ENCODE peak calls at places on chromosome 4, in eight cellular contexts. H, I, T, R, Y, F, A and N are unnamed samples.

GRCh38 chr4:123832173-123833026 is 435.8 kb downstream of the SPRY1 start:
- DNase-seq in H (peak), I (peak), T (no peak), R (peak), Y (peak), F (no peak), A (peak), N (no peak)

GRCh38 chr4:17613761-17614415 is 553 bp upstream of the MED28 start:
- DNase-seq in H (no peak), I (no peak), T (peak), R (peak), Y (no peak), F (peak), A (peak), N (no peak)

GRCh38 chr4:15410750-15411149 is 17.1 kb upstream of the C1QTNF7 start:
- DNase-seq in H (no peak), I (no peak), T (no peak), R (peak), Y (no peak), F (no peak), A (peak), N (no peak)

GRCh38 chr4:76634239-76634638 is 199.2 kb downstream of the SHROOM3 start:
- DNase-seq in H (peak), I (no peak), T (no peak), R (peak), Y (no peak), F (no peak), A (no peak), N (no peak)

GRCh38 chr4:121791481-121791880 is 9.6 kb upstream of the EXOSC9 start:
- DNase-seq in H (no peak), I (no peak), T (no peak), R (peak), Y (no peak), F (no peak), A (no peak), N (no peak)

GRCh38 chr4:41212221-41213203 is 1.8 kb downstream of the APBB2 start:
- DNase-seq in H (peak), I (no peak), T (peak), R (peak), Y (no peak), F (peak), A (peak), N (no peak)

GRCh38 chr4:86441175-86441960 is 81.5 kb upstream of the MAPK10 start:
- DNase-seq in H (no peak), I (no peak), T (no peak), R (peak), Y (no peak), F (peak), A (no peak), N (no peak)

GRCh38 chr4:88517825-88518224 is 5.8 kb downstream of the PYURF start:
- DNase-seq in H (no peak), I (no peak), T (no peak), R (no peak), Y (no peak), F (no peak), A (no peak), N (no peak)

GRCh38 chr4:1746919-1747602 is 25.7 kb downstream of the TACC3 start:
- DNase-seq in H (no peak), I (no peak), T (peak), R (no peak), Y (no peak), F (no peak), A (no peak), N (no peak)

GRCh38 chr4:158824425-158825274 is 55.8 kb downstream of the FNIP2 start:
- DNase-seq in H (no peak), I (no peak), T (no peak), R (peak), Y (no peak), F (no peak), A (no peak), N (no peak)

GRCh38 chr4:154578919-154579318 is 11.6 kb downstream of the FGA start:
- DNase-seq in H (no peak), I (no peak), T (no peak), R (no peak), Y (no peak), F (no peak), A (no peak), N (no peak)

GRCh38 chr4:109172301-109172700 is 130.2 kb downstream of the COL25A1 start:
- DNase-seq in H (no peak), I (no peak), T (no peak), R (no peak), Y (no peak), F (no peak), A (no peak), N (no peak)

GRCh38 chr4:152485726-152486276 is 50.1 kb downstream of the FBXW7 start:
- DNase-seq in H (no peak), I (no peak), T (peak), R (peak), Y (no peak), F (no peak), A (no peak), N (no peak)

GRCh38 chr4:137387924-137388323 is 144.4 kb downstream of the PCDH18 start:
- DNase-seq in H (no peak), I (no peak), T (no peak), R (peak), Y (no peak), F (no peak), A (no peak), N (no peak)

GRCh38 chr4:186144596-186145569 is 40.4 kb downstream of the FAM149A start:
- DNase-seq in H (no peak), I (no peak), T (peak), R (peak), Y (peak), F (peak), A (peak), N (no peak)

GRCh38 chr4:109183851-109184345 is 118.6 kb downstream of the COL25A1 start:
- DNase-seq in H (no peak), I (no peak), T (no peak), R (no peak), Y (no peak), F (no peak), A (no peak), N (no peak)

GRCh38 chr4:89029591-89029990 is 27.4 kb downstream of the FAM13A start:
- DNase-seq in H (no peak), I (no peak), T (no peak), R (no peak), Y (no peak), F (no peak), A (no peak), N (no peak)

GRCh38 chr4:179112441-179113170 is 1670.4 kb upstream of the AGA start:
- DNase-seq in H (no peak), I (no peak), T (no peak), R (peak), Y (no peak), F (no peak), A (no peak), N (no peak)

GRCh38 chr4:73620115-73620792 is at the start of gene RASSF6:
- DNase-seq in H (no peak), I (no peak), T (peak), R (no peak), Y (no peak), F (peak), A (no peak), N (no peak)

GRCh38 chr4:156144961-156145360 is 191.3 kb upstream of the CTSO start:
- DNase-seq in H (no peak), I (no peak), T (no peak), R (no peak), Y (no peak), F (no peak), A (no peak), N (no peak)

GRCh38 chr4:4338201-4338600 is 48.1 kb downstream of the ZBTB49 start:
- DNase-seq in H (no peak), I (no peak), T (no peak), R (no peak), Y (no peak), F (no peak), A (no peak), N (no peak)

GRCh38 chr4:2494992-2495391 is 26.1 kb downstream of the RNF4 start:
- DNase-seq in H (no peak), I (no peak), T (no peak), R (peak), Y (no peak), F (no peak), A (no peak), N (no peak)

GRCh38 chr4:142202404-142203332 is 566.3 kb downstream of the IL15 start:
- DNase-seq in H (no peak), I (no peak), T (no peak), R (no peak), Y (no peak), F (peak), A (no peak), N (no peak)

GRCh38 chr4:177728361-177729152 is 286.3 kb upstream of the AGA start:
- DNase-seq in H (no peak), I (no peak), T (peak), R (no peak), Y (no peak), F (peak), A (no peak), N (no peak)

GRCh38 chr4:3361896-3362295 is 69.1 kb downstream of the RGS12 start:
- DNase-seq in H (no peak), I (no peak), T (no peak), R (no peak), Y (no peak), F (no peak), A (no peak), N (no peak)

GRCh38 chr4:52657630-52658501 is 1.2 kb downstream of the USP46 start:
- DNase-seq in H (peak), I (no peak), T (no peak), R (peak), Y (no peak), F (peak), A (peak), N (no peak)

GRCh38 chr4:74375824-74376426 is 11.0 kb downstream of the EREG start:
- DNase-seq in H (no peak), I (no peak), T (no peak), R (no peak), Y (no peak), F (no peak), A (no peak), N (no peak)

GRCh38 chr4:152943673-152944072 is 7.5 kb downstream of the FHDC1 start:
- DNase-seq in H (peak), I (no peak), T (no peak), R (no peak), Y (no peak), F (no peak), A (peak), N (no peak)

GRCh38 chr4:20960291-20960690 is 260.0 kb downstream of the PACRGL start:
- DNase-seq in H (no peak), I (no peak), T (no peak), R (no peak), Y (no peak), F (no peak), A (no peak), N (no peak)

GRCh38 chr4:3511187-3511586 is 21.0 kb downstream of the LRPAP1 start:
- DNase-seq in H (no peak), I (no peak), T (no peak), R (no peak), Y (no peak), F (no peak), A (no peak), N (no peak)

GRCh38 chr4:2940267-2941137 is 22.7 kb downstream of the NOP14 start:
- DNase-seq in H (no peak), I (no peak), T (no peak), R (no peak), Y (peak), F (no peak), A (no peak), N (peak)

GRCh38 chr4:35689866-35690265 is 554.4 kb downstream of the ARAP2 start:
- DNase-seq in H (no peak), I (no peak), T (no peak), R (no peak), Y (no peak), F (no peak), A (no peak), N (no peak)

GRCh38 chr4:40502220-40502619 is 127.4 kb downstream of the RBM47 start:
- DNase-seq in H (no peak), I (no peak), T (no peak), R (no peak), Y (no peak), F (no peak), A (no peak), N (no peak)

GRCh38 chr4:6560416-6561172 is 14.4 kb upstream of the MAN2B2 start:
- DNase-seq in H (no peak), I (no peak), T (no peak), R (peak), Y (no peak), F (no peak), A (no peak), N (no peak)

GRCh38 chr4:10084651-10085320 is 31.8 kb downstream of the WDR1 start:
- DNase-seq in H (no peak), I (no peak), T (no peak), R (no peak), Y (peak), F (no peak), A (peak), N (peak)

GRCh38 chr4:95549246-95550138 is 719 bp upstream of the UNC5C start:
- DNase-seq in H (no peak), I (peak), T (peak), R (peak), Y (no peak), F (peak), A (peak), N (no peak)

GRCh38 chr4:22515888-22516541 is at the start of gene ADGRA3:
- DNase-seq in H (no peak), I (peak), T (peak), R (peak), Y (peak), F (peak), A (peak), N (peak)

GRCh38 chr4:122665148-122665547 is 44.3 kb upstream of the IL21 start:
- DNase-seq in H (no peak), I (no peak), T (no peak), R (peak), Y (no peak), F (no peak), A (no peak), N (no peak)

GRCh38 chr4:90121961-90122748 is 5.0 kb upstream of the CCSER1 start:
- DNase-seq in H (no peak), I (no peak), T (peak), R (no peak), Y (no peak), F (no peak), A (no peak), N (no peak)

DNA sequence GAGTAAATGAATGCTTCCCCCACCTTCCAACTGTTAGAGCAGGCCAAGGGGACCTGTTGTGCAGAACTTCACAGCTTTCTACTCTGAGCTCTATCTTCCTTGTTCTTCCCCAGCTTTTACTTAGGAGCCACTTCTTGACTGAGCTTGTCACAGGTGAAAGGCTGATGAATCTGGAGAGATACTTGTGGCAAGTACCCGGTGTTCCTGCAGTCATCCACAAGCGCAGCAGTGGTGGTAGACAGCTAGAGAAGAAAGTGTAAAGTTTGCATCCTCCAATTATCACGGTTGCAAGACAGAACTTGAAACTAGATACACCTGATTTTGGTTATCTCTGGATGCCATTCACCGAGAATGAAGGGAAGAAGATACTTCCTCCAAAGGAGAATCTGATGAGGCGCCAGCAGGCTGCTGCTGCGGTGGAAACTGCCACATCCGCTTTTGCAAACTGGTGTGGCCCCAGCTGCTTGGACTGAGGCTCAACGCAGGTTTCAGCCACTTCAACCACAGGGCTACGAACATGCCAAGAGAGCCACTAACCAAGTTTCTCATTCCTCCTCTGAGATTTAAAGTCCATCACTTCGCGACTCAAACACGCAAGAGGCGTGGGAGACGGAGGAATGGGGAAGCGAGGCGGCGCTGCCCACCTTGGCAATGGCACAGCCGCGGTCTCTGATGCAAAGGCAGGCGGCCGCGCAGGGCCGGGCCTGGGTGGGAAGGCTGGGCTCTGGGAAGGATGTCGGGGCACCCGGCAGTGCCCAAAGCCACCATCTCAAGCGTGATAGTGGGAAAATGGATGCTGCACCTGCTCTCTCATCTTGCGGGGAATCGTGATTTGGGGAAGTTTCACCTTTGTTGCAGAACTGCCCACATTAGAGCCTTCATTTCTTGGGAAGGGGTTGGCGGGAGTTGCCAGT is 1.3 kb upstream of the FHIP1A start:
- DNase-seq in H (no peak), I (no peak), T (peak), R (no peak), Y (no peak), F (peak), A (peak), N (no peak)
- TF ChIP-seq CTCF in H (no peak), I (no peak), T (no peak), R (no peak), Y (no peak), F (no peak), A (no peak), N (no peak)

GRCh38 chr4:53674891-53675290 is 83.6 kb upstream of the LNX1 start:
- DNase-seq in H (no peak), I (no peak), T (no peak), R (no peak), Y (no peak), F (no peak), A (no peak), N (no peak)

GRCh38 chr4:53671757-53672156 is 80.5 kb upstream of the LNX1 start:
- DNase-seq in H (no peak), I (no peak), T (no peak), R (no peak), Y (no peak), F (no peak), A (no peak), N (no peak)

GRCh38 chr4:53676402-53676871 is 85.2 kb upstream of the LNX1 start:
- DNase-seq in H (no peak), I (no peak), T (no peak), R (peak), Y (no peak), F (no peak), A (peak), N (no peak)

GRCh38 chr4:53672873-53673272 is 81.6 kb upstream of the LNX1 start:
- DNase-seq in H (no peak), I (no peak), T (no peak), R (no peak), Y (no peak), F (no peak), A (no peak), N (no peak)
- TF ChIP-seq CTCF in H (no peak), I (no peak), T (no peak), R (no peak), Y (no peak), F (no peak), A (no peak), N (no peak)

DNA sequence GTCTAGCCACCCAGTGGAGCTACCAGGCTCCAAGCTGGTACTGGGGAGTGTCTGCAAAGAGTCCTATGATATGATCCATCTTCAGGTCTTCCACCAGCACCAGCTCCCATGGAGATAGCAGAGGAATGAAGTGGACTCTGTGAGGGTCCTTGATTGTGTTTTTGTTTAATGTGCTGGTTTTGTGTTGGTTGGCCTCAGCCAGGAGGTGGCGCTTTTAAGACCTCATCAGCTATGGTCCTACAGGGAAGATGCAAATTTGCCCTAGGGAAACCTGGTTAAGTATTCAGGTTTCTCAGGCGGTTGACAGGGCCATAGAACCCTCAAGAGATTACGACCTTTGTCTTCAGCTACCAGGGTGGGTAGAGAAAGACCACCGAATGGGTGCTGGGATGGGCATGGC is 1141.1 kb downstream of the STIM2 start:
- DNase-seq in H (no peak), I (no peak), T (no peak), R (no peak), Y (no peak), F (peak), A (no peak), N (no peak)
- TF ChIP-seq CTCF in H (no peak), I (no peak), T (no peak), R (no peak), Y (no peak), F (peak), A (no peak), N (no peak)

GRCh38 chr4:48190839-48191238 is 56.8 kb upstream of the TXK start:
- DNase-seq in H (no peak), I (no peak), T (no peak), R (no peak), Y (no peak), F (no peak), A (no peak), N (no peak)

GRCh38 chr4:48193096-48193836 is 59.2 kb upstream of the TXK start:
- DNase-seq in H (no peak), I (no peak), T (no peak), R (no peak), Y (no peak), F (no peak), A (no peak), N (no peak)

GRCh38 chr4:48191758-48192157 is 57.7 kb upstream of the TXK start:
- DNase-seq in H (no peak), I (no peak), T (no peak), R (no peak), Y (no peak), F (no peak), A (no peak), N (no peak)

GRCh38 chr4:48187813-48188212 is 53.8 kb upstream of the TXK start:
- DNase-seq in H (no peak), I (no peak), T (no peak), R (no peak), Y (no peak), F (no peak), A (no peak), N (no peak)

GRCh38 chr4:48189731-48190130 is 55.7 kb upstream of the TXK start:
- DNase-seq in H (no peak), I (no peak), T (no peak), R (no peak), Y (no peak), F (no peak), A (no peak), N (no peak)
- TF ChIP-seq CTCF in H (no peak), I (no peak), T (no peak), R (no peak), Y (no peak), F (no peak), A (no peak), N (no peak)

GRCh38 chr4:184400375-184400870 is 73.9 kb downstream of the IRF2 start:
- DNase-seq in H (peak), I (no peak), T (peak), R (peak), Y (no peak), F (no peak), A (no peak), N (no peak)
- TF ChIP-seq CTCF in H (peak), I (no peak), T (no peak), R (peak), Y (peak), F (no peak), A (no peak), N (peak)

GRCh38 chr4:7650606-7651400 is 216.1 kb upstream of the PSAPL1 start:
- DNase-seq in H (no peak), I (no peak), T (no peak), R (peak), Y (no peak), F (peak), A (no peak), N (peak)
- TF ChIP-seq CTCF in H (no peak), I (no peak), T (no peak), R (no peak), Y (no peak), F (peak), A (no peak), N (no peak)

GRCh38 chr4:23857353-23857752 is 32.5 kb downstream of the PPARGC1A start:
- DNase-seq in H (no peak), I (no peak), T (no peak), R (peak), Y (no peak), F (no peak), A (no peak), N (no peak)
- TF ChIP-seq CTCF in H (peak), I (peak), T (no peak), R (peak), Y (no peak), F (peak), A (peak), N (peak)